ENCODE peak calls at places on chromosomes 5 and 9, in nine cellular contexts. J, R, X, Q, B, G, M, C and E are unnamed samples.

GRCh38 chr9:69130456-69131441 is 43.3 kb upstream of the TJP2 start:
- DNase-seq in C (no peak), J (no peak), R (no peak), M (no peak), B (no peak), X (no peak), Q (no peak), G (no peak), E (no peak)

GRCh38 chr5:402615-403359 is 40.2 kb upstream of the EXOC3 start:
- DNase-seq in X (no peak), M (peak; percentile 53), B (no peak), G (peak; percentile 2), Q (no peak), R (peak; percentile 56), J (no peak), C (peak; percentile 91), E (no peak)

GRCh38 chr9:86946712-86947145 is 577 bp downstream of the GAS1 start:
- DNase-seq in M (peak; percentile 85), X (peak; percentile 33), B (peak; percentile 36), R (peak; percentile 81), Q (peak; percentile 53), C (no peak), G (peak; percentile 58), J (peak; percentile 8), E (peak; percentile 55)

GRCh38 chr5:157857821-157858526 is 971 bp downstream of the CLINT1 start:
- DNase-seq in B (no peak), J (no peak), X (no peak), G (no peak), C (no peak), R (no peak), M (no peak), Q (no peak), E (no peak)

GRCh38 chr5:173592050-173592669 is 24.3 kb downstream of the BOD1 start:
- DNase-seq in Q (no peak), C (no peak), M (no peak), G (no peak), X (no peak), J (peak; percentile 21), R (no peak), B (no peak), E (no peak)

GRCh38 chr9:132183134-132183533 is 21.3 kb downstream of the NTNG2 start:
- DNase-seq in G (no peak), B (no peak), X (no peak), J (no peak), R (no peak), M (no peak), C (no peak), Q (no peak), E (no peak)

GRCh38 chr9:133739408-133740280 is 1.5 kb upstream of the SARDH start:
- DNase-seq in Q (no peak), J (no peak), B (no peak), M (peak; percentile 62), X (no peak), G (no peak), C (no peak), R (no peak), E (no peak)

GRCh38 chr5:108171759-108172158 is 210.1 kb downstream of the FBXL17 start:
- DNase-seq in B (no peak), M (no peak), R (no peak), X (no peak), G (no peak), C (no peak), J (no peak), Q (no peak), E (no peak)

GRCh38 chr9:98502311-98502975 is 206.3 kb downstream of the GABBR2 start:
- DNase-seq in G (no peak), M (no peak), X (no peak), Q (peak; percentile 40), R (no peak), B (no peak), J (no peak), C (no peak), E (no peak)

GRCh38 chr5:64900618-64901017 is 131.9 kb downstream of the CWC27 start:
- DNase-seq in J (no peak), B (no peak), M (no peak), Q (no peak), C (no peak), R (no peak), X (no peak), G (no peak), E (no peak)

GRCh38 chr5:132489871-132490483 is 596 bp downstream of the IRF1 start:
- DNase-seq in B (peak; percentile 69), G (peak; percentile 60), X (peak; percentile 69), M (peak; percentile 86), Q (no peak), J (peak; percentile 43), R (peak; percentile 84), C (no peak), E (no peak)

GRCh38 chr5:32711693-32712462 is 757 bp downstream of the NPR3 start:
- DNase-seq in G (no peak), C (no peak), J (peak; percentile 35), Q (peak; percentile 71), B (no peak), R (no peak), X (no peak), M (peak; percentile 79), E (no peak)

GRCh38 chr5:31291323-31291854 is 97.9 kb downstream of the CDH6 start:
- DNase-seq in X (no peak), R (no peak), M (no peak), G (no peak), J (no peak), Q (no peak), B (no peak), C (no peak), E (no peak)

GRCh38 chr9:123267481-123268239 is 726 bp downstream of the STRBP start:
- DNase-seq in B (peak; percentile 32), G (peak; percentile 10), Q (no peak), R (peak; percentile 70), C (no peak), J (no peak), X (peak; percentile 33), M (peak; percentile 62), E (no peak)

GRCh38 chr5:125295405-125295872 is 549.0 kb upstream of the ZNF608 start:
- DNase-seq in B (no peak), G (no peak), M (no peak), X (no peak), J (no peak), Q (no peak), R (no peak), C (no peak), E (no peak)

GRCh38 chr9:13588151-13589043 is 308.9 kb upstream of the MPDZ start:
- DNase-seq in G (no peak), B (no peak), M (no peak), Q (no peak), X (no peak), J (no peak), C (no peak), R (no peak), E (no peak)

DNA sequence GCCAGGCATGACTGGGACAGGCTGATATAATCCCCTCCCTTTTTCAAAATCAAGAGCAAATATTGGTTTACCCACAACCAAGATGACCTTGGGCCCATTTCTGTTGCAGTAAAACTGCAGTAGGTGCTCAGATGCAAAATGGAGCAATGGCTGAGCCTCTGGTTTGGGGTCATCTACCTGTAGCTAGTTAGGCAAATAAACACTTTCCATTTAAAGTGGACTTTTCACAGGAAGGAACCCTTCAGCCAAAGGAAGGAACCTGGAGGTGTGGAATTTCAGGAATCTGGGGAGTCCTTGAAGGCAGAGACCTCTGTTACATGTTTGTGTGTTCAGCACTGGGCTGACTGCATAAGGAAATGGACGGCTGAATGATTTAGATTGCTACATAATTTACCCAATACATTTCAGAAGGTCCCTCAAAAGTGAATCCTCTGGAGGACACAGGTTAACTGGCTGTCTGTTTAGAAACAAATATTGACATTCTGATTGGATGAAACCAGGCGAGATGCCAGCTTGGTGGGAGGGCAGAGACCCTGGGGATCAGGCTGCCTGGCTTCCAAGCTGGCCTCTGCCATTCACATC is 170.1 kb upstream of the ZNF618 start:
- DNase-seq in M (no peak), Q (no peak), B (peak; percentile 32), J (no peak), X (no peak), R (no peak), C (no peak), G (no peak), E (no peak)
- TF ChIP-seq EP300 in M (no peak), Q (no peak), B (no peak), J (no peak), X (no peak), R (no peak), C (no peak), G (no peak), E (no peak)

GRCh38 chr5:1490360-1490759 is 33.4 kb downstream of the LPCAT1 start:
- DNase-seq in G (no peak), J (no peak), R (no peak), C (no peak), X (no peak), Q (no peak), B (no peak), M (no peak), E (no peak)
- H3K27ac ChIP-seq in G (no peak overlapping the region), J (no peak overlapping the region), R (no peak overlapping the region), C (peak overlapping the region; percentile 98), X (no peak overlapping the region), Q (no peak overlapping the region), B (peak overlapping the region; percentile 11), M (no peak overlapping the region), E (no peak overlapping the region)

DNA sequence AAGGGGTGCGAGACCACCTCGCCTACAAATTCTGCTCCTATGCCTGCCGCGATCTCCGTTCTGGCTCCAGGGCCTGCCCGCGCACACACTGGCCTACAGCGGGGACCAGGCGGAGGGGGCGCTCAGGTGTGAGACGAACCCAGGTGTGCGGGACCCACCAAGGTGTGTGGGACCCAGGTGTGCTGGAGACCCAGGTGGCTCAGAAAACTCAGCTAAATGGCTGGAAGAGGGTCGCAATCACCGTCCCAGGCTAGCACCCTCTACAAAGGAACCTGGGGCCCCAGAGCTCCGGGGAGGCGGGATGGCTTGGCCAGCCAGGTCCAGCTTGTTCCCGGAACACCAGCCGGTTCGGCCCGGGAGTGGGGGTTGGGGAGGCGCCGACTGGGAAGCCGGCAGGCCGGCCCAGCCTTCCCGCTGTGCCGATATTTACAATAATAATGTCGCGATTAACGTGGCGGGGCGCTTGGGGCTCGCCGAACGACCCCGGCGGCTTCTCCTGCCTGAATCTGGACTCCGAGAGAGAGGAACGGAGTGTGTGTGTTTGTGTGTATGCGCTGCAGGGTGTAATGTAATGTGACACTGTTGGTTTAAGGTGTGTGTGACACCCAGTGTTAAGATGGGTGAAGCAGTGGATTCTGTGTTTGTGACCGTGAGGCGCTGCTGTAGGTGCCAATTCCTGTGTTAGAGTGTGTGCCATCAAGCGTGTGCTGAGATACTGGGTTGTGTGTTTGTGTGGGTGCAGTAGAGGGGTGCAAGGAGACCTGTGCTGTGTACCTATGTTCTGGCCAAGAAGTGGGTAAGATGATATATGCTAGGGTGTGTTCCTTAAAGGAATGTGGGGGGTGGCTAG is 1.4 kb downstream of the PCDH1 start:
- DNase-seq in G (no peak), M (no peak), J (no peak), X (peak; percentile 44), C (no peak), R (no peak), B (peak; percentile 71), Q (peak; percentile 74), E (no peak)
- H3K4me1 ChIP-seq in G (peaks cover 11% of the 10 kb centered on the region), M (peaks cover 40% of the 10 kb centered on the region), J (peaks cover 16% of the 10 kb centered on the region), X (peaks cover 6% of the 10 kb centered on the region), C (peaks cover 31% of the 10 kb centered on the region), R (peaks cover 61% of the 10 kb centered on the region), B (peaks cover 84% of the 10 kb centered on the region), Q (peaks cover 25% of the 10 kb centered on the region), E (no peaks in the 10 kb centered on the region)

DNA sequence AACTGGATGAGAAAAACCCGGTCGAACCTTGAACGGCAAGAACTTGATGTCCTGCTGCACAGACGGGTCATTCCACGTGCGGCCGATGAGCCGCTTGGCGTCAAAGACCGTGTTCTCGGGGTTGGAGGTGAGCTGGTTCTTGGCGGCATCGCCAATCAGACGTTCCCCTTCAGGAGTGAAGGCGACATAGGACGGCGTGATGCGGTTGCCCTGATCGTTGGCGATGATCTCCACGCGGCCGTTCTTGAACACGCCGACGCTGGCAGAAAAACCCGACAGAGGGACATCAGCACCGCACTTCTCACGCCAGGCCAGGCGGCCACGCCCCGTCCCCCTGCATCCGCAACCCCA is 519 bp downstream of the HSPA5 start:
- DNase-seq in Q (peak; percentile 47), X (peak; percentile 54), B (peak; percentile 50), R (peak; percentile 70), M (no peak), J (no peak), G (no peak), C (no peak), E (peak; percentile 19)
- TF ChIP-seq EP300 in Q (no peak), X (no peak), B (no peak), R (no peak), M (no peak), J (no peak), G (no peak), C (no peak), E (no peak)